ENCODE peak calls at places on chromosomes 3 and 15, in seven cellular contexts. One of them, this sample, is unnamed.

GRCh38 chr3:115814778-115815380 is 191.6 kb downstream of the GAP43 start:
- DNase-seq in RWPE2: no peak
- DNase-seq in body of pancreas: peak; percentile 72
- DNase-seq in right lobe of liver: peak; percentile 64
- DNase-seq in astrocyte: peak; percentile 36
- DNase-seq in CD4-positive, alpha-beta memory T cell: peak; percentile 52
- DNase-seq in pancreas: peak; percentile 64
- DNase-seq in this sample: peak; percentile 56

GRCh38 chr3:100073049-100073422 is 41.3 kb downstream of the FILIP1L start:
- DNase-seq in RWPE2: no peak
- DNase-seq in body of pancreas: no peak
- DNase-seq in right lobe of liver: no peak
- DNase-seq in astrocyte: no peak
- DNase-seq in CD4-positive, alpha-beta memory T cell: no peak
- DNase-seq in pancreas: no peak
- DNase-seq in this sample: no peak

GRCh38 chr3:18618723-18619122 is 193.6 kb upstream of the SATB1 start:
- DNase-seq in RWPE2: no peak
- DNase-seq in body of pancreas: no peak
- DNase-seq in right lobe of liver: no peak
- DNase-seq in astrocyte: no peak
- DNase-seq in CD4-positive, alpha-beta memory T cell: no peak
- DNase-seq in pancreas: no peak
- DNase-seq in this sample: no peak

GRCh38 chr3:101167341-101167740 is 153.0 kb downstream of the IMPG2 start:
- DNase-seq in RWPE2: no peak
- DNase-seq in body of pancreas: no peak
- DNase-seq in right lobe of liver: no peak
- DNase-seq in astrocyte: no peak
- DNase-seq in CD4-positive, alpha-beta memory T cell: no peak
- DNase-seq in pancreas: no peak
- DNase-seq in this sample: no peak

GRCh38 chr3:183548262-183548769 is 7.2 kb downstream of the KLHL6 start:
- DNase-seq in RWPE2: no peak
- DNase-seq in body of pancreas: peak; percentile 29
- DNase-seq in right lobe of liver: no peak
- DNase-seq in astrocyte: peak; percentile 94
- DNase-seq in CD4-positive, alpha-beta memory T cell: no peak
- DNase-seq in pancreas: no peak
- DNase-seq in this sample: peak; percentile 55

GRCh38 chr3:114527036-114527644 is 233.3 kb downstream of the TIGIT start:
- DNase-seq in RWPE2: no peak
- DNase-seq in body of pancreas: no peak
- DNase-seq in right lobe of liver: no peak
- DNase-seq in astrocyte: no peak
- DNase-seq in CD4-positive, alpha-beta memory T cell: no peak
- DNase-seq in pancreas: no peak
- DNase-seq in this sample: no peak

GRCh38 chr3:18489939-18490338 is 64.8 kb upstream of the SATB1 start:
- DNase-seq in RWPE2: no peak
- DNase-seq in body of pancreas: no peak
- DNase-seq in right lobe of liver: no peak
- DNase-seq in astrocyte: no peak
- DNase-seq in CD4-positive, alpha-beta memory T cell: peak; percentile 27
- DNase-seq in pancreas: no peak
- DNase-seq in this sample: no peak

GRCh38 chr3:42612928-42613327 is 12.4 kb downstream of the NKTR start:
- DNase-seq in RWPE2: no peak
- DNase-seq in body of pancreas: no peak
- DNase-seq in right lobe of liver: no peak
- DNase-seq in astrocyte: no peak
- DNase-seq in CD4-positive, alpha-beta memory T cell: no peak
- DNase-seq in pancreas: no peak
- DNase-seq in this sample: no peak

GRCh38 chr3:116148881-116149530 is 296.3 kb downstream of the LSAMP start:
- DNase-seq in RWPE2: no peak
- DNase-seq in body of pancreas: no peak
- DNase-seq in right lobe of liver: no peak
- DNase-seq in astrocyte: peak; percentile 60
- DNase-seq in CD4-positive, alpha-beta memory T cell: no peak
- DNase-seq in pancreas: no peak
- DNase-seq in this sample: no peak

GRCh38 chr3:184582998-184583344 is 21.4 kb downstream of the EPHB3 start:
- DNase-seq in RWPE2: no peak
- DNase-seq in body of pancreas: no peak
- DNase-seq in right lobe of liver: no peak
- DNase-seq in astrocyte: no peak
- DNase-seq in CD4-positive, alpha-beta memory T cell: no peak
- DNase-seq in pancreas: peak; percentile 34
- DNase-seq in this sample: no peak

GRCh38 chr3:143895805-143896204 is 47.5 kb upstream of the SLC9A9 start:
- DNase-seq in RWPE2: no peak
- DNase-seq in body of pancreas: no peak
- DNase-seq in right lobe of liver: no peak
- DNase-seq in astrocyte: no peak
- DNase-seq in CD4-positive, alpha-beta memory T cell: no peak
- DNase-seq in pancreas: no peak
- DNase-seq in this sample: no peak

GRCh38 chr15:100714034-100714748 is 111.8 kb downstream of the ASB7 start:
- DNase-seq in RWPE2: peak; percentile 56
- DNase-seq in body of pancreas: no peak
- DNase-seq in right lobe of liver: no peak
- DNase-seq in astrocyte: no peak
- DNase-seq in CD4-positive, alpha-beta memory T cell: no peak
- DNase-seq in pancreas: no peak
- DNase-seq in this sample: no peak

GRCh38 chr3:114214542-114215341 is 22.6 kb downstream of the ZNF80 start:
- DNase-seq in RWPE2: no peak
- DNase-seq in body of pancreas: no peak
- DNase-seq in right lobe of liver: no peak
- DNase-seq in astrocyte: no peak
- DNase-seq in CD4-positive, alpha-beta memory T cell: peak; percentile 86
- DNase-seq in pancreas: no peak
- DNase-seq in this sample: no peak

GRCh38 chr3:20055020-20055775 is 15.0 kb downstream of the KAT2B start:
- DNase-seq in RWPE2: no peak
- DNase-seq in body of pancreas: no peak
- DNase-seq in right lobe of liver: no peak
- DNase-seq in astrocyte: no peak
- DNase-seq in CD4-positive, alpha-beta memory T cell: no peak
- DNase-seq in pancreas: no peak
- DNase-seq in this sample: no peak

GRCh38 chr3:50294089-50294488 is 1.9 kb upstream of the IFRD2 start:
- DNase-seq in RWPE2: no peak
- DNase-seq in body of pancreas: no peak
- DNase-seq in right lobe of liver: no peak
- DNase-seq in astrocyte: no peak
- DNase-seq in CD4-positive, alpha-beta memory T cell: no peak
- DNase-seq in pancreas: no peak
- DNase-seq in this sample: no peak

GRCh38 chr3:190996376-190996775 is 133.9 kb upstream of the GMNC start:
- DNase-seq in RWPE2: no peak
- DNase-seq in body of pancreas: no peak
- DNase-seq in right lobe of liver: no peak
- DNase-seq in astrocyte: no peak
- DNase-seq in CD4-positive, alpha-beta memory T cell: no peak
- DNase-seq in pancreas: no peak
- DNase-seq in this sample: no peak

GRCh38 chr3:43817825-43818224 is 127.1 kb downstream of the ABHD5 start:
- DNase-seq in RWPE2: no peak
- DNase-seq in body of pancreas: no peak
- DNase-seq in right lobe of liver: no peak
- DNase-seq in astrocyte: no peak
- DNase-seq in CD4-positive, alpha-beta memory T cell: no peak
- DNase-seq in pancreas: no peak
- DNase-seq in this sample: no peak

GRCh38 chr3:16513141-16514020 is at the start of gene RFTN1:
- DNase-seq in RWPE2: no peak
- DNase-seq in body of pancreas: peak; percentile 29
- DNase-seq in right lobe of liver: peak; percentile 67
- DNase-seq in astrocyte: peak; percentile 54
- DNase-seq in CD4-positive, alpha-beta memory T cell: peak; percentile 46
- DNase-seq in pancreas: no peak
- DNase-seq in this sample: peak; percentile 60

GRCh38 chr3:105827959-105828358 is 40.9 kb downstream of the CBLB start:
- DNase-seq in RWPE2: no peak
- DNase-seq in body of pancreas: peak; percentile 18
- DNase-seq in right lobe of liver: no peak
- DNase-seq in astrocyte: peak; percentile 89
- DNase-seq in CD4-positive, alpha-beta memory T cell: no peak
- DNase-seq in pancreas: no peak
- DNase-seq in this sample: peak; percentile 75

GRCh38 chr3:37202035-37202434 is 27.7 kb upstream of the LRRFIP2 start:
- DNase-seq in RWPE2: no peak
- DNase-seq in body of pancreas: no peak
- DNase-seq in right lobe of liver: no peak
- DNase-seq in astrocyte: no peak
- DNase-seq in CD4-positive, alpha-beta memory T cell: no peak
- DNase-seq in pancreas: no peak
- DNase-seq in this sample: peak; percentile 75

GRCh38 chr15:90915216-90915807 is 12.2 kb downstream of the MAN2A2 start:
- DNase-seq in RWPE2: no peak
- DNase-seq in body of pancreas: no peak
- DNase-seq in right lobe of liver: peak; percentile 32
- DNase-seq in astrocyte: no peak
- DNase-seq in CD4-positive, alpha-beta memory T cell: no peak
- DNase-seq in pancreas: no peak
- DNase-seq in this sample: no peak

GRCh38 chr15:20340931-20341661 is 200.5 kb downstream of the GOLGA6L6 start:
- DNase-seq in RWPE2: peak; percentile 100
- DNase-seq in body of pancreas: peak; percentile 39
- DNase-seq in right lobe of liver: peak; percentile 72
- DNase-seq in astrocyte: no peak
- DNase-seq in CD4-positive, alpha-beta memory T cell: peak; percentile 60
- DNase-seq in pancreas: peak; percentile 82
- DNase-seq in this sample: peak; percentile 54
- H3K9me3 ChIP-seq in RWPE2: peaks cover 15% of the 10 kb centered on the region
- H3K9me3 ChIP-seq in body of pancreas: no peaks in the 10 kb centered on the region
- H3K9me3 ChIP-seq in right lobe of liver: no peaks in the 10 kb centered on the region
- H3K9me3 ChIP-seq in astrocyte: peaks cover 37% of the 10 kb centered on the region
- H3K9me3 ChIP-seq in CD4-positive, alpha-beta memory T cell: peaks cover 8% of the 10 kb centered on the region
- H3K9me3 ChIP-seq in pancreas: no peaks in the 10 kb centered on the region
- H3K9me3 ChIP-seq in this sample: peaks cover 34% of the 10 kb centered on the region

DNA sequence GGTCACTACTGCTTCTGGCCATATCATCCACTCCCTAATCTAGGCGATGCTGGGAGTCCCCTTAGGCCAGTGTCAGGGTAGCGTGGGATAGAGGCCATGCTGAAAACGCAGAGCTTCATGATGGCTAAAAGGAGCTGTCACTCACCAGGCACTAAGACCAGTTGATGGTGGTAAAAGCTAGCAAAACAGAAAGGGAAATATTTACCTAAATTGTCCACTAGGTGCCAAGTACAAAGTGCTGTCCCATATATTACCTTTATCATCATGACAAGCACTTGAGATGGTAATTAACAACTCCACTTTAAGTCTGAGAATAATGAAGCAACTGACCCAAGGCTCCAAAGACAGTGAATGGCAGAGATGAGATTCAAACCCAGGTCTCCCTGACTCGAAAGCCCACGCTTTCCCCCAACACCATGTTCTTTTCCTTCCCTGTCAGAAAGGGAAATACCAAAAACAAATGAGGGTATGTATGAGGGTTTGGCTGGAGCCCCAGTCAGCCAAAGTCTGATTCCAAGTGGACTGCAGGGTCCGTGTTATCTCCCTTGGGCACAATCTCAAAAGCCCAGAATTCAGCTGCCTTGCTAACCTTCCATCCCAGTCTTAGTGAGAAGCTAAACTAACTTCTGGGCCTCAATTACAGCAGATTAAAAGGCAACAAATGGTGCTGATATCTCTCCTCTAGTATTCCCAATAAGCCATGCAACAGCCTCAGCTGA is 84.7 kb downstream of the RBPMS2 start:
- DNase-seq in RWPE2: no peak
- DNase-seq in body of pancreas: no peak
- DNase-seq in right lobe of liver: no peak
- DNase-seq in astrocyte: no peak
- DNase-seq in CD4-positive, alpha-beta memory T cell: no peak
- DNase-seq in pancreas: no peak
- DNase-seq in this sample: no peak
- H3K36me3 ChIP-seq in RWPE2: peaks cover 94% of the 10 kb centered on the region
- H3K36me3 ChIP-seq in body of pancreas: no peaks in the 10 kb centered on the region
- H3K36me3 ChIP-seq in right lobe of liver: no peaks in the 10 kb centered on the region
- H3K36me3 ChIP-seq in astrocyte: peaks cover 39% of the 10 kb centered on the region
- H3K36me3 ChIP-seq in CD4-positive, alpha-beta memory T cell: peaks cover 32% of the 10 kb centered on the region
- H3K36me3 ChIP-seq in pancreas: no peaks in the 10 kb centered on the region
- H3K36me3 ChIP-seq in this sample: peaks cover 79% of the 10 kb centered on the region

GRCh38 chr3:128854382-128854939 is 25.0 kb upstream of the ACAD9 start:
- DNase-seq in RWPE2: no peak
- DNase-seq in body of pancreas: peak; percentile 44
- DNase-seq in right lobe of liver: no peak
- DNase-seq in astrocyte: no peak
- DNase-seq in CD4-positive, alpha-beta memory T cell: no peak
- DNase-seq in pancreas: no peak
- DNase-seq in this sample: no peak

GRCh38 chr3:128851601-128852000 is 27.8 kb upstream of the ACAD9 start:
- DNase-seq in RWPE2: no peak
- DNase-seq in body of pancreas: no peak
- DNase-seq in right lobe of liver: no peak
- DNase-seq in astrocyte: no peak
- DNase-seq in CD4-positive, alpha-beta memory T cell: no peak
- DNase-seq in pancreas: no peak
- DNase-seq in this sample: no peak

GRCh38 chr3:128858167-128858566 is 21.3 kb upstream of the ACAD9 start:
- DNase-seq in RWPE2: no peak
- DNase-seq in body of pancreas: no peak
- DNase-seq in right lobe of liver: no peak
- DNase-seq in astrocyte: no peak
- DNase-seq in CD4-positive, alpha-beta memory T cell: no peak
- DNase-seq in pancreas: no peak
- DNase-seq in this sample: no peak

GRCh38 chr3:128853826-128854225 is 25.6 kb upstream of the ACAD9 start:
- DNase-seq in RWPE2: no peak
- DNase-seq in body of pancreas: no peak
- DNase-seq in right lobe of liver: no peak
- DNase-seq in astrocyte: no peak
- DNase-seq in CD4-positive, alpha-beta memory T cell: no peak
- DNase-seq in pancreas: no peak
- DNase-seq in this sample: no peak

GRCh38 chr3:128855574-128855973 is 23.8 kb upstream of the ACAD9 start:
- DNase-seq in RWPE2: no peak
- DNase-seq in body of pancreas: no peak
- DNase-seq in right lobe of liver: no peak
- DNase-seq in astrocyte: no peak
- DNase-seq in CD4-positive, alpha-beta memory T cell: no peak
- DNase-seq in pancreas: no peak
- DNase-seq in this sample: no peak
- H3K9me3 ChIP-seq in RWPE2: peaks cover 15% of the 10 kb centered on the region
- H3K9me3 ChIP-seq in body of pancreas: no peaks in the 10 kb centered on the region
- H3K9me3 ChIP-seq in right lobe of liver: no peaks in the 10 kb centered on the region
- H3K9me3 ChIP-seq in astrocyte: peaks cover 22% of the 10 kb centered on the region
- H3K9me3 ChIP-seq in CD4-positive, alpha-beta memory T cell: peaks cover 21% of the 10 kb centered on the region
- H3K9me3 ChIP-seq in pancreas: no peaks in the 10 kb centered on the region
- H3K9me3 ChIP-seq in this sample: peaks cover 50% of the 10 kb centered on the region

DNA sequence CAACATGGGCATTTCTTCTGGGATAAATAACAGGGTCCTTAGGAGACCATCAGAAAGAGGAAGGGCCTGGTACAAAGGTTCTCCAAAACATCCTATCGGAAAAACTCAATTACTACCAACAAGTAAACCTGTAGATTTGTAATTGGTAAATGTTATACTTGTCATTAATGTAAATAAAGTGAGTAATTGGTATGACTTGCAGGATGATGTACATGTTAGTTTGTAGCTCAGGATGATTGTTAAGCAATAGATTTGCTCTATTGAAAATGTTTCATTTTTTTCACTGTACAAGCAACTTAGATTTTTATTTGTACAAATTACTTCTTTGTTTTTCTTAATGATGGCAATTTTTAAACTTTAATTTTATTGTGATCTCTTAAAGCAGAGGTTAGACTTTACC is 3.8 kb upstream of the SCG5 start:
- DNase-seq in RWPE2: no peak
- DNase-seq in body of pancreas: no peak
- DNase-seq in right lobe of liver: no peak
- DNase-seq in astrocyte: no peak
- DNase-seq in CD4-positive, alpha-beta memory T cell: no peak
- DNase-seq in pancreas: no peak
- DNase-seq in this sample: no peak
- H3K36me3 ChIP-seq in RWPE2: peaks cover 81% of the 10 kb centered on the region
- H3K36me3 ChIP-seq in body of pancreas: no peaks in the 10 kb centered on the region
- H3K36me3 ChIP-seq in right lobe of liver: no peaks in the 10 kb centered on the region
- H3K36me3 ChIP-seq in astrocyte: peaks cover 24% of the 10 kb centered on the region
- H3K36me3 ChIP-seq in CD4-positive, alpha-beta memory T cell: peaks cover 10% of the 10 kb centered on the region
- H3K36me3 ChIP-seq in pancreas: no peaks in the 10 kb centered on the region
- H3K36me3 ChIP-seq in this sample: peaks cover 76% of the 10 kb centered on the region

This sample was measured in MG63.